ENCODE peak calls at places on chromosomes 3 and 15, in five cellular contexts. V is MM.1S, L is neural progenitor cell, P is PC-3, K is SK-N-SH. M is an unnamed sample.

GRCh38 chr3:171783626-171784025 is 26.7 kb downstream of the PLD1 start:
- DNase-seq in V (no peak), L (no peak), P (no peak), K (no peak), M (no peak)

GRCh38 chr3:159170436-159171003 is 368.7 kb downstream of the MFSD1 start:
- DNase-seq in V (no peak), L (no peak), P (peak), K (no peak), M (peak)

GRCh38 chr3:136882575-136882974 is 20.6 kb downstream of the NCK1 start:
- DNase-seq in V (no peak), L (no peak), P (no peak), K (no peak), M (no peak)

GRCh38 chr3:62793961-62794360 is 81.3 kb downstream of the CADPS start:
- DNase-seq in V (no peak), L (no peak), P (no peak), K (no peak), M (peak)

GRCh38 chr3:621714-622113 is 425.2 kb downstream of the CHL1 start:
- DNase-seq in V (no peak), L (no peak), P (no peak), K (no peak), M (no peak)

GRCh38 chr3:192841428-192841827 is 76.2 kb downstream of the MB21D2 start:
- DNase-seq in V (no peak), L (no peak), P (no peak), K (no peak), M (no peak)

GRCh38 chr3:69458798-69459197 is 72.9 kb upstream of the FRMD4B start:
- DNase-seq in V (no peak), L (no peak), P (peak), K (no peak), M (no peak)

GRCh38 chr3:124560406-124561215 is 169.6 kb upstream of the UMPS start:
- DNase-seq in V (no peak), L (no peak), P (peak), K (no peak), M (no peak)

GRCh38 chr3:50559702-50560101 is 7.8 kb downstream of the C3orf18 start:
- DNase-seq in V (no peak), L (no peak), P (no peak), K (no peak), M (peak)

GRCh38 chr3:194575484-194576210 is 57.6 kb downstream of the TMEM44 start:
- DNase-seq in V (no peak), L (no peak), P (peak), K (no peak), M (peak)

GRCh38 chr3:36332139-36332538 is 48.2 kb upstream of the STAC start:
- DNase-seq in V (peak), L (no peak), P (no peak), K (no peak), M (no peak)

DNA sequence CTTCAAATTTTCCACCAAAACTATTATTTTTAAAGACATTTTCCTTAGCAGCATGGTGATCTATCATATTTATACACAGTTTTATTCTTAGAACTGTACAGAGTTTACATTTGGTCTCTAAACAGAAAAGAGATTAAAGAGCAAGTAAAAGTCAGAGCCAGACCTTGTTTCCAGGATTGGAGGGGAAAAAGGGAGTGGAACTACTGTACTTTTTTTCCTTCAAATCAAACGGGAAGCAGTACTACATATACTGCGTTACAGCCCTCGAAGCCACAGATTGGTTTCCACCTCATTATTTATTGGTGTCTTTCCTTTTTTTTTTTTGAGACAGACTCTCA is 6.6 kb downstream of the TJP1 start:
- DNase-seq in V (no peak), L (no peak), P (no peak), K (no peak), M (no peak)
- H2AFZ ChIP-seq in V (no peak), L (no peak), P (no peak), K (no peak), M (no peak)

DNA sequence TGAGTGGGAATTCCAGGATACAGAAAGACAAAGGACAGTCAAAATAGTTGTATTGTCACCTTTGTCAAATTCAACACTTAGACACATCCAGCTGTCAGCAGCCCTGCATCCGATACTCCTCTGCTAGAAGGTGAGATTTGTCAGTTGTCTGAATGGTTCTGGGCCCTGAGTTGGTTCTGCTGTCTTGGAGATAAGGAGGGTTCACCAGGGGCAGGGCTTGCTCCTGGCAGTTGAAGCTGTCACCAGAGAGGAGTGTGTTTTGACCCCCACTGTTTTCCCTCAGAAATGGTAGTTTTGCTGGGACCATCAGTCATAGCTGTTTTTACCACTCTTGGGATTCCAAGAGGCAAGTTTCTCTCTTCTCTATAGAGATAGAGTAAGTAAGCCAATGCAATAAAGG is 3.2 kb upstream of the KY start:
- DNase-seq in V (no peak), L (no peak), P (no peak), K (no peak), M (no peak)
- TF ChIP-seq EZH2phosphoT487 in V (no peak), L (no peak), P (no peak), K (no peak), M (no peak)

GRCh38 chr3:138376663-138377062 is 28.3 kb downstream of the MRAS start:
- DNase-seq in V (no peak), L (no peak), P (no peak), K (no peak), M (no peak)
- H3K9ac ChIP-seq in V (no peak), L (no peak), P (no peak), K (no peak), M (no peak)

DNA sequence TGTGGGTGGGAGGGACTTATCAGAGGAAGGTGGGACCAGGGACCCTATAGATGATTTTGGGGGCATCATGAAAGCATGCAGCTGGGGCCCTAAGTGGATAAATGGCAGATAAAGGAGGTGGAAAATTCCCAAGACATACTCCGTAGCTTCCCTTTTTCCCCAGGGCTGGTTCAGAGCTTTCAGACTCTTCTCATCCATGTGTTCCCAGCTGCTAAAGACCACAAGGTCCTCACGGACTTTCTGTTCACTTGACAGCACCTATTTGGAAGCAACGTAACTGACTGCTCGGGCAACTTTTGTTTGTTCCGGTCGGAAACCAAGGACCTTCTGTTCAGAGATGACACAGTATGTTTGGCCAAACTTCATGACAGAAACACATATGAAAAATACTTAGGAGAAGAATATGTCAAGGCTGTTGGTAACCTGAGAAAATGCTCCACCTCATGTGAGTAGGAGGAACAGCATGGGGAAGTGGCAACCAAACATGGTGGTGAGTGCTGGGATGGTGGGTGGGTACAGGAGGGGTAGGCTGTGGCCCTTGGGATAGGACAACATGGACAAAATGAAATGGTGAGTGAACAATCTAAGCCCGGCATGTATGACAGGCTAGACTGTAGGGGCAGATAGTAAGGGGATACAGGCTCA is 28.7 kb upstream of the SRPRB start:
- DNase-seq in V (no peak), L (no peak), P (no peak), K (no peak), M (no peak)
- H2AFZ ChIP-seq in V (no peak), L (no peak), P (no peak), K (no peak), M (no peak)

GRCh38 chr15:93420477-93420876 is 331.5 kb upstream of the RGMA start:
- DNase-seq in V (no peak), L (no peak), P (no peak), K (no peak), M (no peak)

GRCh38 chr15:93420050-93420452 is 331.0 kb upstream of the RGMA start:
- DNase-seq in V (no peak), L (no peak), P (no peak), K (no peak), M (no peak)

GRCh38 chr15:93417156-93418077 is 328.4 kb upstream of the RGMA start:
- DNase-seq in V (no peak), L (no peak), P (no peak), K (no peak), M (no peak)

GRCh38 chr15:93415576-93415975 is 326.6 kb upstream of the RGMA start:
- DNase-seq in V (no peak), L (no peak), P (no peak), K (no peak), M (no peak)

DNA sequence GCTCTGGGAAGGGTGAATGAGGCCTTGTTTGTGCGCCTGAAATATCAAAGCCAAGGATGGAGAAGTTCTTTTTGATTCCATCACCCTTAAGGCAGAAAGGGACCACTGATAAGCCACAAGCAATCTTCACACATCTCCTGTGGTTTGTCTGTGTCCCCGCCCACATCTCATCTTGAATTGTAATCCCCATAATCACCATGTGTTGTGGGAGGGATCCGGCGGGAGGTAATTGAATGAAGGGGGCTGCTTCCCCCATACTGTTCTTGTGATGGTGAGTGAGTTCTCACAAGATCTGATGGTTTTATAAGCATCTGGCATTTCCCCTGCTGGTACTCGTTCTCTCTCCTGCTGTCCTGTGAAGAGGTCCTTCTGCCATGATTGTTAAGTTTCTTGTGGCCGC is 329.6 kb upstream of the RGMA start:
- DNase-seq in V (no peak), L (no peak), P (no peak), K (no peak), M (no peak)
- TF ChIP-seq EZH2phosphoT487 in V (no peak), L (no peak), P (no peak), K (no peak), M (no peak)

DNA sequence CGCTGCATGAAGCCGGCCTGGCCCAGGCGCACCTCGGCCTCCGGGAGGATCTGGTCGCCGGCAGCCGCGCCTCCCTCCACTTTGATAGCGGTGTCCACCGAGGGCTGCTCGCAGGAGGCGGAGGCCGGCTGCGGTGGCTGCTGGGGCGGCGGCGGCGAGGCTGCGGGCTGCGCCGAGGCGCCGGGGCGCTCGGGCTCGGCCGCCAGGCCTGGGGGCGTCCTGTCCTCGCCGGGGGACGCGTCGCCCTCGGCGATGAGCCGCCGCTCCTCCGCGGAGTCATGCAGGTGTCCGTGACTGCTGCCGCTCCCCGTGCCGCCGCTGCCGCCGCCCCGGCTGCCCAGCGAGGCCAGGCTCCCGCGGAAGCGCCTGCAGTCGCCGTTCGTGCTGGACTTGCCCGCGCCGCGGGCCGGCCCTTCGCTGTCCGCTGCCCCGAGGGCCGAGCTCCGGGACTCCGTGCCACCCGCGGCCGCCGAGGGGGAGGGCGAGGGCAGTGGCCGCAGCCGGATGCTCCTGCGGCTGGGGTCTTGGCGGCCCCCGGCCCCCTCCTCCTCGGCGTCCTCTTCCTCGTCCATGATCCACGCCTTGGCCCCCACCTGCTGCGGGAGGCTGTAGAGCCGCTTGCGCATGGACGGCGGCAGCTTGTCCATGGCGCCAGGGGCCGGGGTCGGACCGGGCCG is 996 bp downstream of the HCN4 start:
- DNase-seq in V (no peak), L (peak), P (no peak), K (peak), M (peak)
- H3K9ac ChIP-seq in V (no peak), L (no peak), P (no peak), K (no peak), M (no peak)

GRCh38 chr3:145188079-145188785 is 972.8 kb downstream of the PLOD2 start:
- DNase-seq in V (no peak), L (peak), P (no peak), K (no peak), M (no peak)
- H2AFZ ChIP-seq in V (no peak), L (no peak), P (no peak), K (no peak), M (no peak)

GRCh38 chr15:79657722-79658121 is 225.6 kb downstream of the MINAR1 start:
- DNase-seq in V (no peak), L (no peak), P (peak), K (no peak), M (no peak)

GRCh38 chr15:79656151-79656797 is 224.1 kb downstream of the MINAR1 start:
- DNase-seq in V (no peak), L (no peak), P (peak), K (no peak), M (no peak)

GRCh38 chr15:79661411-79661810 is 229.3 kb downstream of the MINAR1 start:
- DNase-seq in V (no peak), L (no peak), P (no peak), K (no peak), M (no peak)
- TF ChIP-seq EZH2phosphoT487 in V (no peak), L (no peak), P (no peak), K (no peak), M (no peak)